ENCODE peak calls at places on chromosomes 13 and 19, in eight cellular contexts. P is activated T-helper 1 cell treated with anti-CD3 and anti-CD28 coated beads, Interleukin-2, amount 50 U/mL, for 16 hours; A is neural progenitor cell; F is NT2/D1; C is spleen; H is C1 segment of cervical spinal cord; Y is activated T-helper 9 cell treated with anti-CD3 and anti-CD28 coated beads, Interleukin-2, amount 50 U/mL, for 16 hours; M is left colon. N is an unnamed sample.
A peak's percentile ranks its signal among the peaks of the same experiment; 100 is the strongest.

GRCh38 chr19:29521291-29522075 is 4.3 kb upstream of the VSTM2B start:
- DNase-seq in M (no peak), Y (no peak), A (no peak), P (no peak), F (no peak), C (peak; percentile 39), H (no peak), N (no peak)

GRCh38 chr19:32397736-32398135 is 7.8 kb upstream of the DPY19L3 start:
- DNase-seq in H (no peak), A (no peak), P (no peak), Y (no peak), C (no peak), F (no peak), M (no peak), N (peak; percentile 62)

GRCh38 chr13:113916330-113916815 is 52.5 kb upstream of the GAS6 start:
- DNase-seq in C (no peak), Y (no peak), F (no peak), A (no peak), H (no peak), P (no peak), M (no peak), N (no peak)

GRCh38 chr13:33776510-33776909 is 41.4 kb upstream of the RFC3 start:
- DNase-seq in Y (no peak), H (no peak), F (no peak), A (no peak), P (no peak), C (no peak), M (no peak), N (no peak)

GRCh38 chr13:75480691-75481175 is 1.2 kb downstream of the TBC1D4 start:
- DNase-seq in Y (no peak), A (peak; percentile 65), H (no peak), F (no peak), P (no peak), M (peak; percentile 73), C (peak; percentile 79), N (peak; percentile 43)

GRCh38 chr19:5567971-5568407 is 236 bp upstream of the TINCR start:
- DNase-seq in Y (no peak), P (no peak), F (no peak), C (no peak), H (no peak), M (no peak), A (no peak), N (no peak)

GRCh38 chr13:20192470-20193141 is at the start of gene GJB2:
- DNase-seq in A (peak; percentile 49), C (no peak), F (no peak), P (no peak), M (peak; percentile 65), Y (no peak), H (no peak), N (peak; percentile 32)

GRCh38 chr19:18682807-18683108 is 722 bp upstream of the CRTC1 start:
- DNase-seq in Y (no peak), P (no peak), A (no peak), C (no peak), M (no peak), F (no peak), H (no peak), N (no peak)

GRCh38 chr13:113902536-113902935 is 38.7 kb upstream of the GAS6 start:
- DNase-seq in M (no peak), H (no peak), C (no peak), Y (no peak), F (no peak), P (no peak), A (no peak), N (no peak)

N was measured in myocyte.